ENCODE peak calls at places on chromosome 12, in four cellular contexts. Q is AG08396, V is uterus, S is tibial artery. U is an unnamed sample.

GRCh38 chr12:88993655-88994054 is 358.6 kb downstream of the DUSP6 start:
- DNase-seq in Q (peak; percentile 7), V (no peak), S (no peak), U (peak; percentile 67)

GRCh38 chr12:14408208-14408607 is 42.7 kb downstream of the ATF7IP start:
- DNase-seq in Q (no peak), V (no peak), S (no peak), U (peak; percentile 50)

GRCh38 chr12:52285172-52285745 is 6.1 kb downstream of the KRT81 start:
- DNase-seq in Q (peak; percentile 69), V (no peak), S (no peak), U (no peak)

GRCh38 chr12:77577756-77578155 is 252.9 kb upstream of the NAV3 start:
- DNase-seq in Q (peak; percentile 35), V (no peak), S (no peak), U (no peak)

GRCh38 chr12:54759751-54760150 is 94.6 kb upstream of the MUCL1 start:
- DNase-seq in Q (peak; percentile 5), V (no peak), S (no peak), U (peak; percentile 56)

GRCh38 chr12:84910549-84911241 is 1.9 kb downstream of the SLC6A15 start:
- DNase-seq in Q (peak; percentile 4), V (no peak), S (no peak), U (peak; percentile 52)

GRCh38 chr12:52677671-52678070 is 2.5 kb downstream of the KRT1 start:
- DNase-seq in Q (no peak), V (no peak), S (no peak), U (no peak)

GRCh38 chr12:24760162-24760561 is 188.7 kb downstream of the BCAT1 start:
- DNase-seq in Q (no peak), V (no peak), S (no peak), U (peak; percentile 65)

GRCh38 chr12:132003846-132004245 is 54.1 kb downstream of the EP400 start:
- DNase-seq in Q (peak; percentile 61), V (no peak), S (no peak), U (no peak)